ENCODE peak calls at places on chromosomes 16 and 17, in six cellular contexts. C, Y, N, J, T and Z are unnamed samples.

GRCh38 chr16:83715217-83715920 is 92.4 kb upstream of the HSBP1 start:
- DNase-seq in C (peak), Y (no peak), N (no peak), J (no peak), T (no peak), Z (no peak)

GRCh38 chr17:7961436-7961835 is 29.4 kb downstream of the CNTROB start:
- DNase-seq in C (no peak), Y (no peak), N (no peak), J (no peak), T (no peak), Z (no peak)

GRCh38 chr17:44610331-44610730 is 45.9 kb upstream of the MEIOC start:
- DNase-seq in C (no peak), Y (no peak), N (no peak), J (no peak), T (no peak), Z (no peak)

GRCh38 chr16:82954224-82954929 is 327.6 kb downstream of the CDH13 start:
- DNase-seq in C (peak), Y (no peak), N (no peak), J (no peak), T (no peak), Z (no peak)

GRCh38 chr17:68679882-68680281 is 78.7 kb upstream of the FAM20A start:
- DNase-seq in C (no peak), Y (no peak), N (no peak), J (no peak), T (no peak), Z (no peak)

GRCh38 chr16:57612494-57612893 is 15.9 kb upstream of the ADGRG1 start:
- DNase-seq in C (no peak), Y (no peak), N (no peak), J (no peak), T (no peak), Z (no peak)

GRCh38 chr16:66430214-66430613 is 3.1 kb downstream of the BEAN1 start:
- DNase-seq in C (no peak), Y (no peak), N (no peak), J (no peak), T (no peak), Z (no peak)

GRCh38 chr17:12568358-12569251 is 97.1 kb upstream of the MYOCD start:
- DNase-seq in C (no peak), Y (no peak), N (no peak), J (no peak), T (no peak), Z (no peak)

GRCh38 chr16:87552772-87553171 is 49.5 kb upstream of the JPH3 start:
- DNase-seq in C (peak), Y (no peak), N (peak), J (no peak), T (no peak), Z (no peak)